ENCODE peak calls at places on chromosomes 4 and X, in six cellular contexts. S is SK-N-SH, D is ascending aorta, O is cardiac muscle cell, E is HFF-Myc, L is thoracic aorta. I is an unnamed sample.

GRCh38 chrX:109624641-109625311 is at the start of gene KCNE5:
- DNase-seq in S (peak; percentile 46), D (no peak), O (peak; percentile 60), E (no peak), L (no peak), I (no peak)

GRCh38 chr4:165112258-165113156 is at the start of gene TMEM192:
- DNase-seq in S (peak; percentile 98), D (peak; percentile 77), O (peak; percentile 94), E (peak; percentile 63), L (peak; percentile 78), I (peak; percentile 94)

GRCh38 chr4:56723201-56723605 is 42.1 kb upstream of the HOPX start:
- DNase-seq in S (no peak), D (no peak), O (no peak), E (no peak), L (no peak), I (no peak)

GRCh38 chr4:139761461-139761860 is 95.8 kb downstream of the MGST2 start:
- DNase-seq in S (peak; percentile 32), D (no peak), O (no peak), E (no peak), L (no peak), I (no peak)

GRCh38 chr4:48403358-48403757 is 62.0 kb downstream of the SLAIN2 start:
- DNase-seq in S (no peak), D (no peak), O (no peak), E (no peak), L (no peak), I (no peak)

GRCh38 chr4:173504181-173504503 is 25.9 kb downstream of the HAND2 start:
- DNase-seq in S (no peak), D (no peak), O (no peak), E (no peak), L (no peak), I (no peak)

GRCh38 chr4:79297029-79297428 is 28.8 kb downstream of the NAA11 start:
- DNase-seq in S (no peak), D (no peak), O (no peak), E (no peak), L (no peak), I (no peak)

GRCh38 chr4:4921077-4921476 is 61.6 kb downstream of the MSX1 start:
- DNase-seq in S (no peak), D (no peak), O (no peak), E (no peak), L (no peak), I (no peak)

GRCh38 chrX:102669526-102669925 is 18.2 kb downstream of the GPRASP1 start:
- DNase-seq in S (no peak), D (no peak), O (no peak), E (no peak), L (no peak), I (peak; percentile 40)

DNA sequence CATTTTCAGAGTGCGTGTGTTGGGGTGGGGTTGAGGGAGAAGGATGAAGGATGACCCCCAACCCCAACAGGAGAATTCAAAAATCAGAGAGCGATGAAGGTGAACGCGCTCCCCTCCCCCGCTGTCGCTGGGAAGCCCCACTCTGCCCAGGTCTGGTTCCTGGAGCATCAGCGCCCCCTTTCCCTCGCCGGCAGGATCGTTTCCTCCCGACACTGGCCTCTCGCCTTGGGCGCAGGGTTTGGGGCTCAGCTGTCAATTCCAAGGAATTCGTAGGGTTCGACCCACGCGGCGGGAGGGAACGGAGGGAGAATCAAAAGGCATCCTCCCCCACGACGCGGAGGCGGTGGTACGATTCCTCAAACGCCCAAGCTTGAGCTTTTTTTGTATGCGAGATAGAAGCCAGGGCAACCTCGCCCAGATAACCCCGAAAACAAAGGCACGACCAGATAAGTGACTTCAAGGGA is 997 bp upstream of the PDGFRA start:
- DNase-seq in S (peak; percentile 87), D (no peak), O (peak; percentile 92), E (peak; percentile 64), L (no peak), I (peak; percentile 82)
- TF ChIP-seq CTCF in S (peak; percentile 88), D (peak; percentile 78), O (peak; percentile 94), E (peak; percentile 94), L (peak; percentile 67), I (peak; percentile 90)

GRCh38 chr4:18616720-18617119 is 595.2 kb upstream of the LCORL start:
- DNase-seq in S (no peak), D (no peak), O (no peak), E (no peak), L (no peak), I (no peak)

DNA sequence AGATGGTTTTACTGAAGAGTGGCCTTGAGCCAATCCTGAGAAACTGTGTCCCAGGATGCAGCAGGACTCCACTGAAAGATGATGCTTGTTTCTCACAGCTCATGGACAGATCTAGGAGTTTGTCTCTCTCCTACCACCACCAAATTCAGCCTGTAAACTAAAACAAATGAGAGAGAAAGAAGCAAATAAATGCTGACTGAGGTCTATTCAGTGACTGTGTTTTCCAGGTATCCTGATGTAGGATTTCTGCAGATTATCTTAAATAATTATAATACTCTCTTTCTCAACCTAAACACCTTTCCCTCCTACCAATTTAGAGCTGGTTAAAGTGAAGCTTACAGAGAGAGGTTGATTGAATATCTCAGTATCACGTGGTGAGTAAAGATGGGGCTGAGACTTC is 599.6 kb upstream of the LCORL start:
- DNase-seq in S (no peak), D (no peak), O (no peak), E (no peak), L (no peak), I (no peak)
- H3K4me3 ChIP-seq in S (no peak overlapping the region), D (no peak overlapping the region), O (no peak overlapping the region), E (no peak overlapping the region), L (no peak overlapping the region), I (no peak overlapping the region)

GRCh38 chr4:177159600-177159999 is 150.1 kb upstream of the NEIL3 start:
- DNase-seq in S (no peak), D (no peak), O (no peak), E (no peak), L (no peak), I (no peak)

GRCh38 chr4:177155454-177155853 is 154.2 kb upstream of the NEIL3 start:
- DNase-seq in S (peak; percentile 2), D (no peak), O (no peak), E (no peak), L (no peak), I (no peak)
- TF ChIP-seq CTCF in S (no peak), D (no peak), O (no peak), E (no peak), L (no peak), I (no peak)

GRCh38 chr4:70613182-70613892 is 15.2 kb upstream of the ENAM start:
- DNase-seq in S (no peak), D (no peak), O (no peak), E (no peak), L (no peak), I (no peak)
- H3K4me3 ChIP-seq in S (no peak overlapping the region), D (peak overlapping the region; percentile 5), O (no peak overlapping the region), E (no peak overlapping the region), L (peak overlapping the region; percentile 56), I (no peak overlapping the region)

GRCh38 chr4:37682701-37683401 is 3.3 kb downstream of the RELL1 start:
- DNase-seq in S (no peak), D (no peak), O (no peak), E (no peak), L (no peak), I (no peak)
- TF ChIP-seq CTCF in S (peak; percentile 19), D (no peak), O (peak; percentile 6), E (no peak), L (no peak), I (no peak)

GRCh38 chr4:2272828-2273120 is 10.9 kb upstream of the MXD4 start:
- DNase-seq in S (no peak), D (no peak), O (no peak), E (no peak), L (no peak), I (no peak)
- H3K4me3 ChIP-seq in S (no peak overlapping the region), D (no peak overlapping the region), O (no peak overlapping the region), E (no peak overlapping the region), L (no peak overlapping the region), I (no peak overlapping the region)

DNA sequence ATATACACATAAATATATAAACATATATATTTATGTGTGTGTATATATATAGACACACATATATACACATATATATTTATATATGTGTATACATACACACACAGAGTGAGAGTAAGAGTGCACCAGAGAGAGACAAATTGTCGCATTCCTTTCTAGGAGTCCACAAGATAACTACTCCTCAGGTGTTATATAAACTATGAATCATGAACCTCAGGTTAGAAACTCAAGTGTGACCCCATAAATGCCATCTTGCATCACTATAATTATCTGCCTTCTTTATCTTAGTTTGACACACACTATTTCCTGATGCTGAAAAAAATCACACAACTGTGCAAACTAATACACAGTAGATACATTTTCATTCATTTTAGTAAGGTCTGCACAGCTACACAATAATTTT is 135.2 kb downstream of the PPARGC1A start:
- DNase-seq in S (no peak), D (no peak), O (no peak), E (no peak), L (no peak), I (no peak)
- TF ChIP-seq CTCF in S (no peak), D (no peak), O (no peak), E (no peak), L (no peak), I (no peak)

I was measured in astrocyte of the spinal cord.